ENCODE peak calls at places on chromosomes 4 and X, in nine cellular contexts. C is HEK293T, M is HT-29, H is midbrain, X is RPMI7951, B is MV-4-11, F is AG10803, Z is neural crest cell, O is M059J. R is an unnamed sample.

GRCh38 chr4:82811838-82812672 is 13.5 kb upstream of the SCD5 start:
- DNase-seq in C (peak; percentile 61), M (no peak), H (peak; percentile 40), X (peak; percentile 19), B (no peak), F (no peak), Z (no peak), O (peak; percentile 39), R (no peak)

GRCh38 chr4:121273191-121273590 is 107.6 kb downstream of the QRFPR start:
- DNase-seq in C (no peak), M (no peak), H (no peak), X (no peak), B (no peak), F (no peak), Z (no peak), O (no peak), R (no peak)

GRCh38 chr4:34196375-34196774 is 2047.9 kb downstream of the ARAP2 start:
- DNase-seq in C (no peak), M (no peak), H (no peak), X (no peak), B (no peak), F (peak; percentile 31), Z (no peak), O (no peak), R (no peak)

GRCh38 chr4:101232074-101232776 is 115.1 kb downstream of the PPP3CA start:
- DNase-seq in C (no peak), M (no peak), H (no peak), X (peak; percentile 54), B (peak; percentile 27), F (peak; percentile 77), Z (no peak), O (peak; percentile 68), R (no peak)

GRCh38 chr4:40149960-40150385 is 46.9 kb upstream of the RHOH start:
- DNase-seq in C (peak; percentile 51), M (peak; percentile 92), H (peak; percentile 52), X (peak; percentile 69), B (peak; percentile 82), F (peak; percentile 65), Z (peak; percentile 54), O (peak; percentile 79), R (no peak)

GRCh38 chr4:159042097-159042605 is 60.7 kb upstream of the RAPGEF2 start:
- DNase-seq in C (peak; percentile 16), M (no peak), H (no peak), X (no peak), B (no peak), F (no peak), Z (no peak), O (no peak), R (no peak)

GRCh38 chr4:80125252-80126177 is 52.5 kb upstream of the ANTXR2 start:
- DNase-seq in C (peak; percentile 20), M (peak; percentile 73), H (no peak), X (peak; percentile 67), B (peak; percentile 60), F (peak; percentile 49), Z (no peak), O (peak; percentile 44), R (no peak)

GRCh38 chrX:95071621-95072020 is 1397.6 kb downstream of the FAM133A start:
- DNase-seq in C (no peak), M (no peak), H (no peak), X (peak; percentile 52), B (no peak), F (no peak), Z (no peak), O (peak; percentile 59), R (no peak)

GRCh38 chrX:123340691-123341090 is 156.6 kb downstream of the GRIA3 start:
- DNase-seq in C (peak; percentile 19), M (no peak), H (no peak), X (no peak), B (no peak), F (peak; percentile 37), Z (no peak), O (peak; percentile 67), R (no peak)

GRCh38 chr4:20616848-20617247 is 83.4 kb upstream of the PACRGL start:
- DNase-seq in C (no peak), M (no peak), H (no peak), X (no peak), B (no peak), F (no peak), Z (no peak), O (no peak), R (no peak)

GRCh38 chr4:177441061-177441802 is 1.0 kb downstream of the AGA start:
- DNase-seq in C (peak; percentile 28), M (peak; percentile 35), H (peak; percentile 48), X (peak; percentile 34), B (peak; percentile 86), F (peak; percentile 43), Z (no peak), O (no peak), R (no peak)

GRCh38 chr4:122309988-122310626 is 68.7 kb upstream of the ADAD1 start:
- DNase-seq in C (no peak), M (peak; percentile 14), H (peak; percentile 17), X (peak; percentile 3), B (peak; percentile 16), F (peak; percentile 29), Z (no peak), O (peak; percentile 2), R (no peak)

GRCh38 chr4:183284965-183285364 is 35.1 kb downstream of the CLDN22 start:
- DNase-seq in C (no peak), M (no peak), H (no peak), X (no peak), B (no peak), F (peak; percentile 87), Z (no peak), O (peak; percentile 42), R (no peak)

GRCh38 chr4:103493450-103494159 is 226.2 kb downstream of the TACR3 start:
- DNase-seq in C (no peak), M (no peak), H (no peak), X (no peak), B (no peak), F (no peak), Z (no peak), O (no peak), R (no peak)

R was measured in progenitor cell of endocrine pancreas.